ENCODE peak calls at places on chromosome X, in nine cellular contexts. X is OCI-LY7, B is astrocyte of the spinal cord, K is K562, N is testis, F is uterus, A is A673, W is epithelial cell of esophagus, Q is A549. C is an unnamed sample.

GRCh38 chrX:21725498-21725897 is 32.4 kb downstream of the SMPX start:
- DNase-seq in X (no peak), B (peak), K (peak), N (no peak), F (no peak), A (peak), W (peak), Q (peak), C (peak)

GRCh38 chrX:110853610-110854009 is 58.0 kb upstream of the CHRDL1 start:
- DNase-seq in X (no peak), B (peak), K (peak), N (peak), F (no peak), A (peak), W (peak), Q (peak), C (peak)

GRCh38 chrX:140440891-140441290 is 64.0 kb downstream of the SOX3 start:
- DNase-seq in X (no peak), B (peak), K (no peak), N (peak), F (no peak), A (no peak), W (peak), Q (no peak), C (no peak)

GRCh38 chrX:124328765-124329164 is 3.7 kb upstream of the TEX13D start:
- DNase-seq in X (no peak), B (peak), K (no peak), N (no peak), F (no peak), A (no peak), W (peak), Q (no peak), C (peak)

GRCh38 chrX:38379088-38379487 is 26.7 kb downstream of the OTC start:
- DNase-seq in X (no peak), B (no peak), K (no peak), N (no peak), F (no peak), A (no peak), W (peak), Q (no peak), C (peak)

GRCh38 chrX:95346854-95347253 is 1337.8 kb upstream of the DIAPH2 start:
- DNase-seq in X (no peak), B (peak), K (no peak), N (no peak), F (no peak), A (peak), W (peak), Q (no peak), C (peak)

GRCh38 chrX:85327060-85327333 is 52.5 kb downstream of the POF1B start:
- DNase-seq in X (no peak), B (no peak), K (no peak), N (no peak), F (no peak), A (no peak), W (no peak), Q (no peak), C (no peak)

GRCh38 chrX:101260435-101260834 is 30.7 kb downstream of the TAF7L start:
- DNase-seq in X (peak), B (no peak), K (peak), N (peak), F (no peak), A (no peak), W (peak), Q (peak), C (peak)

GRCh38 chrX:149837167-149837566 is 43.8 kb upstream of the MAGEA8 start:
- DNase-seq in X (no peak), B (no peak), K (no peak), N (no peak), F (no peak), A (no peak), W (no peak), Q (no peak), C (no peak)

GRCh38 chrX:145213504-145213903 is 33.8 kb upstream of the SPANXN1 start:
- DNase-seq in X (peak), B (peak), K (no peak), N (peak), F (no peak), A (peak), W (peak), Q (no peak), C (peak)

GRCh38 chrX:9988762-9989161 is 21.6 kb downstream of the CLDN34 start:
- DNase-seq in X (peak), B (peak), K (no peak), N (no peak), F (no peak), A (peak), W (peak), Q (peak), C (peak)

GRCh38 chrX:69083361-69083760 is 81.9 kb downstream of the PJA1 start:
- DNase-seq in X (no peak), B (no peak), K (no peak), N (no peak), F (no peak), A (no peak), W (no peak), Q (no peak), C (no peak)

GRCh38 chrX:69082753-69083150 is 82.5 kb downstream of the PJA1 start:
- DNase-seq in X (no peak), B (no peak), K (no peak), N (peak), F (no peak), A (no peak), W (no peak), Q (no peak), C (no peak)

GRCh38 chrX:69082055-69082752 is 83.0 kb downstream of the PJA1 start:
- DNase-seq in X (no peak), B (no peak), K (peak), N (no peak), F (no peak), A (no peak), W (no peak), Q (no peak), C (no peak)

GRCh38 chrX:69085151-69085550 is 80.1 kb downstream of the PJA1 start:
- DNase-seq in X (no peak), B (no peak), K (no peak), N (no peak), F (no peak), A (no peak), W (no peak), Q (no peak), C (no peak)

DNA sequence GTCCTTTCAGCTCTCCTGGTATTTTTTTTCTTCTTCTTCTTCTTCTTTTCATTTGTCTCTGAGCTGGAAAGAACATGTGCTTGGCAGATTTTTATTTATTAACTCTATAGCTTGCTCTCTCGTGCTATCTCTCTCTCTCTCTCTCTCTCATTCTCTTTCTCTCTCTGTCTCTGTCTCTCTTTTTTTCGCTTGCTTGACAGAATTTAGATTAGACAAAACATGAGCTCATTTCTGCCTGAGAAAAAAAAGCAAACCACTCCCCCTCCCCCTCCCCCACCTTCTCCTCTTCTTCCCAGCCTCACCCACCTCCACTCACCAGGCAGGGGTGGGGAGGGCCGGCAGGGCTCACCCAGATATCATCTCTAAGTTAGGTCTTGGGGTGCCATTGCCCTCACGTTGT is 81.5 kb downstream of the PJA1 start:
- DNase-seq in X (no peak), B (no peak), K (no peak), N (no peak), F (no peak), A (no peak), W (no peak), Q (no peak), C (no peak)
- H3K4me3 ChIP-seq in X (no peak), B (no peak), K (no peak), N (no peak), F (no peak), A (no peak), W (no peak), Q (no peak), C (no peak)

GRCh38 chrX:26373829-26374228 is 157.9 kb downstream of the MAGEB5 start:
- DNase-seq in X (no peak), B (no peak), K (no peak), N (no peak), F (no peak), A (no peak), W (peak), Q (no peak), C (no peak)
- TF ChIP-seq CTCF in X (no peak), B (no peak), K (no peak), N (no peak), F (no peak), A (no peak), W (no peak), Q (no peak), C (no peak)

GRCh38 chrX:153612413-153612812 is 13.5 kb upstream of the CCNQ start:
- DNase-seq in X (no peak), B (no peak), K (no peak), N (no peak), F (no peak), A (no peak), W (no peak), Q (no peak), C (no peak)

GRCh38 chrX:153611298-153612095 is 12.6 kb upstream of the CCNQ start:
- DNase-seq in X (no peak), B (no peak), K (no peak), N (no peak), F (no peak), A (no peak), W (no peak), Q (no peak), C (peak)

GRCh38 chrX:153608821-153609220 is 9.9 kb upstream of the CCNQ start:
- DNase-seq in X (no peak), B (no peak), K (no peak), N (no peak), F (no peak), A (no peak), W (no peak), Q (no peak), C (peak)

GRCh38 chrX:153609917-153610833 is 11.2 kb upstream of the CCNQ start:
- DNase-seq in X (no peak), B (peak), K (peak), N (peak), F (peak), A (peak), W (peak), Q (peak), C (peak)

DNA sequence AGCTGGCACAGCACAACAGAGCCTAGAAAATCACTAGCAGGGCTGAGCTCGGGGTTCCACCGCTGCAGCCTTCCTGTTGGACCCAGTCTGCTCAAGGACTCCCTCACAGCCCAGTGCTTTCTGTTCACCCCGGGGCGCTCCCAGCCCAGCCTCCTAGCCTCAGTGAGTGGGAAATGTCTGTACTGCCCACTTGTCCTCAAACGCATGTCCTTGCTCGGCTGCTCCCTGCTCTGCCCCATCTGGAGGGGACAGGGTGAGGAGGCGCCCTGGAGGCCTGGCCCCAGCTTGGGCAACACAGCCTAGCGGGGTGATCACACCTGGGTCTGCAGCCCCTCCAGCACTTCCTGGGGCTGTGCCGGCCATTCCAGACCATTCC is 11.9 kb upstream of the CCNQ start:
- DNase-seq in X (no peak), B (no peak), K (no peak), N (no peak), F (no peak), A (no peak), W (no peak), Q (no peak), C (no peak)
- H3K4me3 ChIP-seq in X (no peak), B (no peak), K (no peak), N (no peak), F (no peak), A (no peak), W (no peak), Q (no peak), C (no peak)

GRCh38 chrX:154019061-154019621 is 561 bp downstream of the IRAK1 start:
- DNase-seq in X (peak), B (no peak), K (peak), N (no peak), F (no peak), A (no peak), W (no peak), Q (no peak), C (no peak)

GRCh38 chrX:154018518-154019060 is 1.1 kb downstream of the IRAK1 start:
- DNase-seq in X (peak), B (no peak), K (no peak), N (no peak), F (no peak), A (no peak), W (no peak), Q (no peak), C (no peak)

GRCh38 chrX:154021131-154021611 is 1.5 kb upstream of the IRAK1 start:
- DNase-seq in X (no peak), B (peak), K (peak), N (no peak), F (no peak), A (no peak), W (peak), Q (no peak), C (peak)

GRCh38 chrX:154020500-154021115 is 906 bp upstream of the IRAK1 start:
- DNase-seq in X (peak), B (no peak), K (no peak), N (no peak), F (no peak), A (no peak), W (no peak), Q (no peak), C (no peak)

GRCh38 chrX:154019633-154020499 is at the start of gene IRAK1:
- DNase-seq in X (peak), B (peak), K (peak), N (no peak), F (peak), A (peak), W (peak), Q (peak), C (peak)
- TF ChIP-seq CTCF in X (no peak), B (no peak), K (no peak), N (no peak), F (no peak), A (no peak), W (no peak), Q (peak), C (no peak)

DNA sequence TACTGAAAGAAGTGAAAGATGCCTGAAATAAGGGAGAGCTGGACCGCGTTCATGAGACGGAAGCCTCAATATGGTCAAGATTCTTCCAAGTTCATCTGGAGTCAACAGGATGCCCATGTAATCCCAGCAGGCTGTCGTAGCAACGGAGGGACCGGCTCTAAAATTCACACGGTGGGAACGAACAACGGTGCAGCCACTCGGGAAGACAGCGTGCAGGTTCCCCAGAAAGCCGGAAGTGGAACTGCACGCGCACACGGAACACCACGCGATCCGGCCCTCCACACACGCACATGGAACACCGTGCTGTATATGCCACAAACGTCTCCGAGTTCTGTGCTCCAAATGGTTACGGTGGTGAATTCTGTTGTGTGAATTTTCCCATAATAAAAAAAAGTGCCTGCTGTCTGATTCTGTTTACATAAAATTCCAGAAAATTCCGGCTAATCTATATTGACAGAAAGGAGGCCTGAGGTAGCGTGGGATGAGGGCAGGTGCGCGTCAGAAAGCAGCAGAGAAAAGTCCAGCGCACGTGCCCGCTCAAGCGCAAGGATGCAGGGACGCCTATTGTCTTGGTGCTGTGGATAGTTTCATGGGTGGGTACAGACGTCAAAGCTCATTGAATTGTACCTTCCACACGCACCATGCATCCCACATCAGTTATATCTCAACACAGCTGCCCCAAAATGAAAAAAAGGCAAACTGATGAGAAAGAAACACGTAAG is 31.2 kb downstream of the PPP2R3B start:
- DNase-seq in X (no peak), B (no peak), K (no peak), N (no peak), F (no peak), A (no peak), W (no peak), Q (no peak), C (no peak)
- H3K4me3 ChIP-seq in X (no peak), B (no peak), K (no peak), N (no peak), F (no peak), A (no peak), W (no peak), Q (no peak), C (no peak)

DNA sequence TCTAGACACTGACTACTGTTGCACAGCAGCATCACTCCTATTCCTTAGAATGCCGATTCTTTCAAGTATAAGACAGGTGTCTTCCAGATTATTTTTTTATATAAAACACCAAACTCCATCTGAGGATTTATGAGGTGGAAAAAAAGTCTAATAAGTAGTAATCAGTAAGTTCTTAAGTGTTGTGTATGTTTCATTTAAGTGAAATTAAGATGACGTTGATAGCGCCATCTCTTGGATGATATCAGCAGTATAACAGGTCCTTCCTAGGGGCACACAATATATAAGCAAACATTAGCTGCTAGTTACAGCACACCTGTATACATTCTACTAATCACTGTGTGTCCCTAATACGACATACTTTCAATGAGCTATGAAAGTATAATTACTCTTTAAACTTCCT is 99.6 kb upstream of the STS start:
- DNase-seq in X (no peak), B (no peak), K (no peak), N (no peak), F (no peak), A (no peak), W (peak), Q (no peak), C (no peak)
- TF ChIP-seq CTCF in X (peak), B (no peak), K (no peak), N (no peak), F (no peak), A (peak), W (no peak), Q (no peak), C (no peak)

GRCh38 chrX:103686199-103687072 is at the start of gene MORF4L2:
- DNase-seq in X (peak), B (peak), K (peak), N (peak), F (peak), A (peak), W (peak), Q (peak), C (peak)
- H3K4me3 ChIP-seq in X (peak), B (peak), K (peak), N (peak), F (peak), A (peak), W (peak), Q (peak), C (peak)

GRCh38 chrX:108199691-108200090 is 108.1 kb downstream of the ATG4A start:
- DNase-seq in X (peak), B (peak), K (peak), N (peak), F (no peak), A (peak), W (peak), Q (peak), C (peak)
- TF ChIP-seq CTCF in X (peak), B (peak), K (peak), N (peak), F (peak), A (peak), W (peak), Q (peak), C (peak)

DNA sequence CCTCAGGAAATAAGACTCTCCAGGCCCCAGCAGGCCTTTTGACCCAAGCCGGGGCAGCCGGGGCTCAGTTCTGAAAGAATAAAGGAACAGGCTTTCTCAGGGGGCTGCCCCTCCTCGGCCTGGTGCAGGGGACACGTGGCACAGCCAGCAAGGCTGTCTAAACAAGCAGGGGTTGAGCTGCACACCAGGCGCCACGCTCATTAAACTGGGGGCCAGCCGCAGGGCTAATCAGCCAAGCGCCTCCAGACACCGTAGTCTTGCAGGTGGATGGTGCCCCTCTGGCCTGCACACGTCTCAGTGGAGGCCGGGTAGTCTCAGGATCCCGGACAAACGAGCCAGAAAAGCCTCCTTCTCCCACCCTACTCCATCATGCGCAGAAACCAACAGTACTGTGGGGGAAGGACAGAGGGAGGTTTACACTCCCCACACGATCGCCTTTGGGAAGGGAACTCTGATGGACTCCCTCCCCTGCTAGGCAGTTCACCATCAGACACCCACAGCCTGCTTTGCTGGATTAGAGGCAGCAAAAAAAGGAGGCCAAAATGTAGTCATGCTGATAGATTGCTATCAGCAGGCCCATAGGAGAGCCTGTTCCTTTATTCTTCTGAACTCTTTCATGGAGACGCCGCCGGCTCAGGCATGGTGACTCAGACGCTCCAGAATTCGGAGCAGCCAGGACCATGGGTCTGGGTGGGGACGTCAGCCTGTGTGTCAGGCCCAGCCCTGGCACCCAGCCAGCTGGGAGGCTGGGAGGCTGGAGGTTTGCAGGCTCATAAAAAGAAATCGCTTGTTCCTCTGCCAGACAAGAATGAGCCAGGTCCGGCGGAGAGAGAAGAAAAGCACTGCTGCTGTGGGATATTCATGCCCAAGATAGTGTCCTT is 342.4 kb downstream of the BCOR start:
- DNase-seq in X (peak), B (peak), K (peak), N (peak), F (peak), A (peak), W (peak), Q (peak), C (peak)
- H3K4me3 ChIP-seq in X (no peak), B (no peak), K (no peak), N (no peak), F (no peak), A (no peak), W (no peak), Q (no peak), C (no peak)

GRCh38 chrX:50747471-50747900 is 66.5 kb downstream of the SHROOM4 start:
- DNase-seq in X (peak), B (peak), K (peak), N (no peak), F (no peak), A (peak), W (peak), Q (peak), C (peak)
- TF ChIP-seq CTCF in X (peak), B (peak), K (peak), N (no peak), F (no peak), A (peak), W (peak), Q (peak), C (peak)